ENCODE peak calls at places on chromosomes 3 and 15, in five cellular contexts. R, S, Q, E and Z are unnamed samples.

GRCh38 chr3:16821053-16821452 is 63.7 kb upstream of the PLCL2 start:
- DNase-seq in Q (no peak), E (no peak), S (no peak), R (no peak), Z (no peak)

GRCh38 chr15:51438526-51438925 is 97.1 kb downstream of the GLDN start:
- DNase-seq in E (no peak), S (no peak), Q (no peak), R (no peak), Z (no peak)

GRCh38 chr3:184415229-184415517 is 35.3 kb downstream of the CHRD start:
- DNase-seq in Q (no peak), S (no peak), R (no peak), E (no peak), Z (no peak)

GRCh38 chr15:63502843-63503738 is 1.3 kb upstream of the USP3 start:
- DNase-seq in R (peak; percentile 84), E (peak; percentile 87), Q (peak; percentile 86), S (peak; percentile 81), Z (no peak)

GRCh38 chr3:107523361-107524213 is 825 bp downstream of the BBX start:
- DNase-seq in R (peak; percentile 65), S (peak; percentile 60), E (peak; percentile 33), Q (peak; percentile 62), Z (peak; percentile 60)

GRCh38 chr3:27669505-27670085 is 52.5 kb downstream of the EOMES start:
- DNase-seq in Q (no peak), S (no peak), R (peak; percentile 11), E (no peak), Z (no peak)

GRCh38 chr3:140420621-140421357 is 257.1 kb upstream of the TRIM42 start:
- DNase-seq in S (no peak), Q (no peak), R (no peak), E (peak; percentile 32), Z (no peak)

GRCh38 chr15:99427668-99428361 is 138.0 kb upstream of the MEF2A start:
- DNase-seq in E (no peak), Q (no peak), R (no peak), S (no peak), Z (no peak)

GRCh38 chr3:122310361-122310760 is 14.7 kb upstream of the CSTA start:
- DNase-seq in E (no peak), S (no peak), Q (no peak), R (no peak), Z (no peak)

GRCh38 chr3:132253262-132253878 is 63.8 kb upstream of the ACP3 start:
- DNase-seq in S (no peak), R (peak; percentile 6), Q (peak; percentile 26), E (peak; percentile 76), Z (peak; percentile 5)

GRCh38 chr3:161700998-161701397 is 204.4 kb downstream of the OTOL1 start:
- DNase-seq in R (no peak), S (no peak), E (no peak), Q (no peak), Z (no peak)

GRCh38 chr15:29115093-29115991 is 154.3 kb downstream of the NSMCE3 start:
- DNase-seq in Q (no peak), E (no peak), S (no peak), R (no peak), Z (no peak)

GRCh38 chr3:151283907-151284461 is 5.6 kb upstream of the P2RY14 start:
- DNase-seq in R (peak; percentile 22), E (peak; percentile 94), S (no peak), Q (no peak), Z (peak; percentile 46)

GRCh38 chr3:13846238-13846637 is 33.6 kb downstream of the WNT7A start:
- DNase-seq in E (no peak), S (no peak), Q (no peak), R (no peak), Z (no peak)

GRCh38 chr3:124431585-124431984 is 298.7 kb upstream of the UMPS start:
- DNase-seq in Q (no peak), E (no peak), S (no peak), R (no peak), Z (no peak)

GRCh38 chr3:124207077-124207476 is 215.2 kb upstream of the ROPN1 start:
- DNase-seq in R (no peak), S (no peak), E (no peak), Q (no peak), Z (no peak)

GRCh38 chr15:67927501-67928156 is 87.8 kb upstream of the RNU6-1 start:
- DNase-seq in E (peak; percentile 97), R (no peak), S (no peak), Q (no peak), Z (no peak)

GRCh38 chr3:59555593-59556315 is 505.9 kb upstream of the CFAP20DC start:
- DNase-seq in S (no peak), E (peak; percentile 52), Q (no peak), R (no peak), Z (no peak)

GRCh38 chr3:45591547-45591912 is 3.0 kb upstream of the LIMD1 start:
- DNase-seq in R (no peak), E (no peak), Q (no peak), S (no peak), Z (no peak)

GRCh38 chr3:185082829-185083228 is 70.0 kb downstream of the C3orf70 start:
- DNase-seq in Q (no peak), R (no peak), E (no peak), S (no peak), Z (no peak)

GRCh38 chr3:177196473-177197040 is 725 bp downstream of the TBL1XR1 start:
- DNase-seq in R (peak; percentile 72), Q (peak; percentile 61), E (peak; percentile 44), S (peak; percentile 51), Z (peak; percentile 70)

GRCh38 chr15:100958326-100959065 is 39.3 kb downstream of the LRRK1 start:
- DNase-seq in R (no peak), E (peak; percentile 71), Q (no peak), S (no peak), Z (no peak)

GRCh38 chr3:179743913-179744312 is 91.1 kb downstream of the USP13 start:
- DNase-seq in R (no peak), S (no peak), E (no peak), Q (no peak), Z (no peak)

GRCh38 chr15:37059051-37059450 is 41.3 kb downstream of the MEIS2 start:
- DNase-seq in S (no peak), E (peak; percentile 93), R (no peak), Q (no peak), Z (no peak)

GRCh38 chr3:53599780-53600179 is 105.4 kb downstream of the CACNA1D start:
- DNase-seq in E (no peak), Q (no peak), R (no peak), S (no peak), Z (no peak)

GRCh38 chr15:58118272-58118671 is 19.9 kb upstream of the AQP9 start:
- DNase-seq in Q (no peak), S (no peak), R (no peak), E (no peak), Z (no peak)

GRCh38 chr3:139555249-139555648 is 15.7 kb upstream of the RBP1 start:
- DNase-seq in Q (no peak), S (no peak), R (no peak), E (peak; percentile 62), Z (no peak)

GRCh38 chr15:51600114-51600513 is 22.5 kb downstream of the DMXL2 start:
- DNase-seq in Q (no peak), E (peak; percentile 43), S (no peak), R (peak; percentile 6), Z (no peak)

GRCh38 chr3:97821413-97821809 is 400 bp upstream of the CRYBG3 start:
- DNase-seq in Q (peak; percentile 62), E (no peak), S (peak; percentile 62), R (peak; percentile 63), Z (no peak)

GRCh38 chr3:51354766-51355615 is 30.1 kb upstream of the MANF start:
- DNase-seq in R (no peak), E (no peak), Q (no peak), S (no peak), Z (no peak)

GRCh38 chr15:81296673-81297072 is 27.3 kb downstream of the STARD5 start:
- DNase-seq in E (no peak), R (peak; percentile 80), Q (peak; percentile 90), S (peak; percentile 83), Z (peak; percentile 86)

GRCh38 chr15:54979949-54980348 is 216.8 kb downstream of the RSL24D1 start:
- DNase-seq in S (no peak), R (no peak), Q (no peak), E (no peak), Z (no peak)

GRCh38 chr3:126730376-126730775 is 26.3 kb downstream of the CHCHD6 start:
- DNase-seq in R (no peak), Q (no peak), E (no peak), S (no peak), Z (no peak)

GRCh38 chr15:94064676-94065313 is 166.6 kb upstream of the MCTP2 start:
- DNase-seq in S (no peak), R (no peak), E (no peak), Q (no peak), Z (no peak)

GRCh38 chr3:197154-197855 is 742 bp downstream of the CHL1 start:
- DNase-seq in S (no peak), E (no peak), R (no peak), Q (no peak), Z (no peak)